ENCODE peak calls at places on chromosomes 11 and 22, in eight cellular contexts. M is GM23338, L is fibroblast of lung, P is retinal pigment epithelial cell, K is pancreas, Y is body of pancreas, W is K562, J is AG10803. U is an unnamed sample.

GRCh38 chr11:11977206-11977938 is 31.1 kb downstream of the DKK3 start:
- DNase-seq in W (no peak), Y (peak), M (peak), K (peak), L (peak), J (peak), P (no peak), U (peak)

GRCh38 chr11:44270403-44271192 is 39.3 kb downstream of the ALX4 start:
- DNase-seq in W (peak), K (no peak), M (no peak), Y (no peak), L (no peak), J (peak), P (no peak), U (no peak)

GRCh38 chr11:130580372-130580771 is 131.9 kb downstream of the ADAMTS15 start:
- DNase-seq in Y (no peak), W (no peak), L (peak), K (no peak), J (peak), M (peak), P (no peak), U (no peak)

GRCh38 chr11:115528217-115528616 is 24.0 kb upstream of the CADM1 start:
- DNase-seq in W (no peak), M (peak), Y (no peak), P (no peak), J (no peak), L (no peak), K (no peak), U (no peak)

GRCh38 chr11:2100361-2101170 is 38.6 kb downstream of the IGF2 start:
- DNase-seq in L (no peak), W (peak), J (no peak), K (peak), M (no peak), Y (peak), P (no peak), U (no peak)

GRCh38 chr22:17984114-17984513 is 40.2 kb downstream of the MICAL3 start:
- DNase-seq in Y (no peak), M (no peak), W (no peak), L (no peak), J (no peak), P (no peak), K (no peak), U (no peak)

GRCh38 chr11:116644948-116645305 is 127.9 kb downstream of the BUD13 start:
- DNase-seq in W (no peak), P (no peak), J (no peak), K (no peak), M (peak), Y (no peak), L (no peak), U (no peak)

GRCh38 chr11:120748485-120748814 is 236.9 kb downstream of the GRIK4 start:
- DNase-seq in M (no peak), W (no peak), P (no peak), L (no peak), Y (no peak), K (no peak), J (no peak), U (no peak)

GRCh38 chr11:19450282-19450681 is 209.5 kb upstream of the E2F8 start:
- DNase-seq in J (no peak), K (no peak), Y (no peak), W (no peak), L (no peak), M (no peak), P (no peak), U (no peak)

DNA sequence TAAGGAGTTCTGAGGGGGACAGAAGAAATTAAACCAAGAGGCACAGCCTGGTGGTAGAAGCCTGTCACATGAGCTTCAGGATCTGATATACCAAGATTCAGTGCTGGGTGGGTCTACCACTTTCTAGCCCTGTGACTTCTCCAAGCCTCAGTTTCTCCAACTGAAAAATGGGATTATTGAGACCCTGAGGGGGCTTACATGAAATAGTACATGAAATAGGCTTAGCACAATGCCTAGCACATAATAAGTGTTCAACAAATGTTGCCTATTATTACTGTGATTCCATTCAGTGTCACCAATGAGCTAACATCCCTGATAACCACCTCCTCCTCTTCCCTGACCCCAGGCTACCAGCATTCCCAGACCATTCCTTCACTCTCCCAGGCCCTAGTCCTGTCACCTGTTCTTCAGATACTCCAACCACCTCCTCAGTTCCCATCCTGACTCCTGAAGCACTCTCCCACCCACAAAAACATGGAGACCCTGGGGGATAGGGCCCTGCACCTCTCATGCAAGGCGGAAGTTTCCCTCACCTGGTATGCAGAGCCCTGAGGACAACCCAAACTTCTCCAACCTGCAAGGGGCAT is 1.8 kb downstream of the TNKS1BP1 start:
- DNase-seq in L (peak), M (no peak), W (no peak), Y (no peak), J (no peak), K (no peak), P (no peak), U (no peak)
- H3K4me3 ChIP-seq in L (peak), M (peak), W (peak), Y (no peak), J (peak), K (no peak), P (peak), U (peak)

GRCh38 chr22:32722441-32722840 is 79.1 kb upstream of the TIMP3 start:
- DNase-seq in W (no peak), J (no peak), Y (no peak), P (no peak), M (no peak), L (no peak), K (no peak), U (no peak)

GRCh38 chr22:32725369-32725988 is 76.0 kb upstream of the TIMP3 start:
- DNase-seq in Y (no peak), L (no peak), K (no peak), W (no peak), M (no peak), J (no peak), P (no peak), U (no peak)

GRCh38 chr22:32721328-32722180 is 80.0 kb upstream of the TIMP3 start:
- DNase-seq in P (no peak), M (no peak), W (no peak), K (no peak), Y (no peak), J (no peak), L (no peak), U (no peak)

GRCh38 chr22:32720924-32721323 is 80.6 kb upstream of the TIMP3 start:
- DNase-seq in K (no peak), P (no peak), Y (no peak), W (no peak), J (peak), L (peak), M (no peak), U (no peak)

GRCh38 chr22:32723632-32724031 is 77.9 kb upstream of the TIMP3 start:
- DNase-seq in L (peak), M (no peak), K (no peak), Y (peak), J (peak), P (peak), W (no peak), U (peak)
- TF ChIP-seq CTCF in L (no peak), M (no peak), K (no peak), Y (no peak), J (no peak), P (no peak), W (no peak), U (no peak)

GRCh38 chr11:803467-803742 is 1.6 kb downstream of the PIDD1 start:
- DNase-seq in Y (no peak), W (no peak), L (no peak), P (no peak), M (no peak), J (no peak), K (no peak), U (no peak)
- H3K4me3 ChIP-seq in Y (no peak), W (no peak), L (no peak), P (no peak), M (no peak), J (peak), K (no peak), U (peak)

GRCh38 chr22:35712672-35713071 is 5.0 kb upstream of the APOL5 start:
- DNase-seq in W (no peak), J (no peak), K (no peak), P (no peak), Y (no peak), M (no peak), L (no peak), U (no peak)
- TF ChIP-seq CTCF in W (no peak), J (no peak), K (no peak), P (no peak), Y (no peak), M (no peak), L (no peak), U (no peak)

GRCh38 chr22:38173156-38173906 is 8.3 kb downstream of the PLA2G6 start:
- DNase-seq in L (no peak), J (no peak), P (no peak), Y (no peak), W (no peak), M (no peak), K (no peak), U (no peak)

GRCh38 chr22:38172489-38173155 is 9.0 kb downstream of the PLA2G6 start:
- DNase-seq in Y (peak), K (peak), P (no peak), L (peak), J (peak), W (no peak), M (no peak), U (no peak)

GRCh38 chr22:38174626-38175025 is 7.0 kb downstream of the PLA2G6 start:
- DNase-seq in L (no peak), J (no peak), K (no peak), M (no peak), Y (no peak), P (no peak), W (no peak), U (no peak)

GRCh38 chr22:38170469-38170868 is 11.2 kb downstream of the PLA2G6 start:
- DNase-seq in P (no peak), Y (no peak), L (no peak), W (no peak), J (no peak), K (no peak), M (no peak), U (no peak)

GRCh38 chr22:38172016-38172431 is 9.6 kb downstream of the PLA2G6 start:
- DNase-seq in M (no peak), K (no peak), W (no peak), L (peak), Y (no peak), J (no peak), P (no peak), U (no peak)
- H3K4me3 ChIP-seq in M (no peak), K (no peak), W (no peak), L (no peak), Y (no peak), J (no peak), P (no peak), U (no peak)

GRCh38 chr11:72347691-72348090 is 86.6 kb downstream of the CLPB start:
- DNase-seq in M (no peak), P (no peak), L (no peak), Y (no peak), W (no peak), J (no peak), K (no peak), U (no peak)

GRCh38 chr11:72349616-72350218 is 84.6 kb downstream of the CLPB start:
- DNase-seq in M (no peak), J (no peak), W (no peak), P (no peak), L (no peak), Y (no peak), K (no peak), U (no peak)

GRCh38 chr11:72349053-72349452 is 85.3 kb downstream of the CLPB start:
- DNase-seq in K (no peak), J (no peak), W (no peak), P (no peak), L (no peak), Y (no peak), M (no peak), U (no peak)

GRCh38 chr11:72350752-72351151 is 83.6 kb downstream of the CLPB start:
- DNase-seq in K (no peak), P (no peak), L (no peak), W (no peak), Y (no peak), J (no peak), M (no peak), U (no peak)

GRCh38 chr11:72348250-72348649 is 86.1 kb downstream of the CLPB start:
- DNase-seq in W (no peak), J (no peak), P (no peak), Y (no peak), K (no peak), M (peak), L (no peak), U (no peak)
- TF ChIP-seq CTCF in W (no peak), J (no peak), P (no peak), Y (no peak), K (no peak), M (no peak), L (no peak), U (no peak)

GRCh38 chr11:63875506-63875905 is 36.6 kb downstream of the MARK2 start:
- DNase-seq in L (no peak), K (no peak), M (no peak), P (no peak), Y (no peak), W (no peak), J (no peak), U (no peak)

GRCh38 chr11:63876616-63877015 is 37.7 kb downstream of the MARK2 start:
- DNase-seq in P (no peak), W (no peak), L (no peak), M (no peak), K (no peak), Y (no peak), J (no peak), U (no peak)

GRCh38 chr11:63873381-63873780 is 34.5 kb downstream of the MARK2 start:
- DNase-seq in J (no peak), L (no peak), Y (no peak), P (no peak), M (no peak), W (no peak), K (no peak), U (no peak)

GRCh38 chr11:63872833-63873201 is 33.9 kb downstream of the MARK2 start:
- DNase-seq in M (no peak), W (peak), Y (peak), J (no peak), K (peak), L (no peak), P (no peak), U (no peak)

DNA sequence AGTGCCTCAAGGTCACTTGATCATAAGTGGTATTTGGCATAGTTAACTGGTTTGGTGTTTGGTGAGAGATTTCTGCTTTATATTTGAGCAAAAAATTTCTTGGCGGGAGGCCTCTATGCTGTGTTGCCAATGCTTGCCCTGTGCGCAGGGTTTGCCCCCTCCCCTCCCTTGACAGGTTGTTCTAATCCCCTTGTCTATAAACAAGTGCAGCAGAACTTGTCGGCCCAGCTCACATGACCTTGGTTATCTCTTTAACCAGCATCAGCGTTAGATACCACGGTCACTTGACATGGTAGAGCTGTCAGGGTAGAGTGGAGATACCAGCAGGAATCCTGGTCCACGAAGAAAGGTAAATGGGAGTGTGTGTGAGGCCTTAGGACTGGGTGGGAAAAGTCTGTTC is 35.6 kb downstream of the MARK2 start:
- DNase-seq in J (no peak), L (no peak), K (peak), Y (peak), W (no peak), P (no peak), M (no peak), U (no peak)
- H3K4me3 ChIP-seq in J (no peak), L (no peak), K (no peak), Y (no peak), W (no peak), P (no peak), M (no peak), U (no peak)

GRCh38 chr22:48841881-48842582 is 985.6 kb downstream of the BRD1 start:
- DNase-seq in W (no peak), J (no peak), L (no peak), Y (no peak), K (no peak), P (no peak), M (no peak), U (no peak)
- TF ChIP-seq CTCF in W (no peak), J (no peak), L (no peak), Y (no peak), K (no peak), P (no peak), M (no peak), U (no peak)